ENCODE peak calls at places on chromosomes 11 and 22, in eight cellular contexts. W is A549, E is K562, H is endothelial cell of umbilical vein, G is H1, N is HCT116, Q is GM12878, C is HepG2. K is an unnamed sample.
A peak's percentile ranks its signal among the peaks of the same experiment; 100 is the strongest.

GRCh38 chr22:45531441-45531840 is 28.8 kb downstream of the FBLN1 start:
- DNase-seq in W (no peak), E (no peak), H (no peak), G (no peak), N (no peak), Q (no peak), C (no peak), K (no peak)

GRCh38 chr11:58958500-58958899 is 19.2 kb downstream of the GLYATL1 start:
- DNase-seq in W (peak; percentile 19), E (peak; percentile 58), H (peak; percentile 9), G (peak; percentile 1), N (peak; percentile 12), Q (peak; percentile 2), C (peak; percentile 23), K (peak; percentile 42)

GRCh38 chr11:43868852-43869567 is 11.6 kb upstream of the ALKBH3 start:
- DNase-seq in W (peak; percentile 10), E (peak; percentile 36), H (peak; percentile 13), G (no peak), N (no peak), Q (peak; percentile 84), C (peak; percentile 41), K (peak; percentile 95)

GRCh38 chr11:134795017-134795416 is 383.0 kb upstream of the B3GAT1 start:
- DNase-seq in W (no peak), E (no peak), H (no peak), G (no peak), N (no peak), Q (no peak), C (no peak), K (no peak)

GRCh38 chr22:37892566-37893338 is 13.3 kb upstream of the MICALL1 start:
- DNase-seq in W (no peak), E (no peak), H (no peak), G (no peak), N (no peak), Q (no peak), C (no peak), K (no peak)

GRCh38 chr11:64372802-64373597 is 14.0 kb downstream of the RPS6KA4 start:
- DNase-seq in W (peak; percentile 90), E (peak; percentile 95), H (no peak), G (no peak), N (peak; percentile 92), Q (no peak), C (peak; percentile 51), K (peak; percentile 39)

GRCh38 chr11:109085708-109086373 is 336.1 kb upstream of the C11orf87 start:
- DNase-seq in W (no peak), E (no peak), H (no peak), G (no peak), N (no peak), Q (no peak), C (no peak), K (no peak)

GRCh38 chr11:36500315-36500721 is 9.8 kb downstream of the TRAF6 start:
- DNase-seq in W (peak; percentile 66), E (no peak), H (peak; percentile 89), G (no peak), N (no peak), Q (no peak), C (no peak), K (peak; percentile 84)

GRCh38 chr22:24683671-24684070 is 80.7 kb downstream of the GGT1 start:
- DNase-seq in W (no peak), E (no peak), H (no peak), G (no peak), N (no peak), Q (no peak), C (no peak), K (no peak)

GRCh38 chr11:12119502-12119901 is 9.1 kb downstream of the MICAL2 start:
- DNase-seq in W (no peak), E (no peak), H (no peak), G (no peak), N (no peak), Q (no peak), C (no peak), K (no peak)

GRCh38 chr11:12118940-12119339 is 8.6 kb downstream of the MICAL2 start:
- DNase-seq in W (no peak), E (no peak), H (no peak), G (no peak), N (no peak), Q (no peak), C (no peak), K (peak; percentile 66)

GRCh38 chr11:12121011-12121410 is 10.6 kb downstream of the MICAL2 start:
- DNase-seq in W (no peak), E (no peak), H (no peak), G (no peak), N (no peak), Q (no peak), C (no peak), K (no peak)

GRCh38 chr11:12121504-12121903 is 11.1 kb downstream of the MICAL2 start:
- DNase-seq in W (no peak), E (no peak), H (no peak), G (no peak), N (no peak), Q (no peak), C (no peak), K (no peak)

DNA sequence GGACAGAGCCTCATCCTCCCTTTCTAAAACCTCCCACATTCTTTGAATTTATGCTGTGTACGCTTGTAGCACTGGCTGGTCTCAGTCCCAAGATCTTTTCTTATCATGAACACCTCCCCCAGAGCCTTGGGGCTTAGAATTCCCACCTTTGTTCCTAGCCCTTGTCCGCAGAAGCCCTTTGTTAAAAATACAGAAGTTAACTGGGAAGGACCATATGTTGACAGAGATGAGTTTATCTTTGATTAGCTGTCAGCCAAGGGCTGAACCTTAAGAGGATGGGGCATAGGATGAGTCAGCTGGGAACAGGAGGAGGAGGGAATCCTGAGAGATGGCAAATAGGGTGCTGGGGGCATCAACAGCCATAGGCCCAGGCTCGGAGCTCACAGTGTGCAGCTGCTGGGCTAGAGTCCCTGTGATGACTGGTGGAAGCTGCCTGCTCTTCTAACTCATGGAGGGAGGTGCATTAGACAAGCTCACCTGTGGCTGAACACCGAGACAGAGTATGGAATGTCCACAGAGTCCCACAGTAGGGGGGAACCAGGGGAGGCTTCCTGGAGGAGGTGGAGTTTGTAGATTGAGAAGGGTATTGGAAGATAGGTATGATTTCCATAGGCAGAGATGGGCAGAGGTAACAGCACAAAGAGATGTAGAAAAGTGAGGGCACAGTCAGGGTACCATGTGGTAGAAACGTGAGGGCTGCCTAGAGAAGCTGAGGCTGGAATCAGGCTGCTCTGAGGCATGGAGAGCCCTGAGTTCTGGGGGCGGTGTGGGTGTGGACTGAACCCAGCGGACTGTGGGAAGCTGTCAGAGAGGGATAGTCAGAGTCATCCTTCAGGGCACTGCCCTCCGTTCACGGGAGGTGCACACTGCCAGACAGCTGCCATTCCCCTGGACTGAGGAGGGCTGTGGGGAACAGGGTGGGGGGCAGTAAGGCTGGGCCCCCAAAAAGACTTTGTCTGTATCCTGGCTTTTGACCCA is 9.9 kb downstream of the MICAL2 start:
- DNase-seq in W (no peak), E (no peak), H (no peak), G (no peak), N (no peak), Q (no peak), C (peak; percentile 25), K (no peak)
- TF ChIP-seq POLR2A in W (no peak), E (no peak), H (no peak), G (no peak), N (no peak), Q (no peak), C (no peak), K (no peak)

DNA sequence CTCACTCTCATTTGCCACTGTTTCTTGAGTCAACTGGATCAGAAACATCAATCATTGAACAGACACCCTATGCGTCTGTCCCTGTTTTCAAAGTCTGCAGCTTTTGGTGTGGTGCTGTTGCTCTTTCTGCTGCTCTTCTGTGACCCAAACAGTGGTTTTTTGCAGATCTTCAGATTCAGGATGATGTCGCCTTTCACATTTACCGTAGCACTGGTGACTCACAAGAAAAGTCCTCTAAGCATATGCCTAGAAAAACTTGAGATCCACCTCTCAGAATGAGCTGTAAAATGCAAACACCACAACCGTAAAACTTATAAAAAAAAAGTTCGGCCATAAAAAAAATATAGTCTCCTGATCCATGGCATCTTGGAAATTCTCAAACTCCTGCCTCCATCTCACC is 400.4 kb downstream of the NTM start:
- DNase-seq in W (no peak), E (no peak), H (no peak), G (no peak), N (no peak), Q (no peak), C (no peak), K (no peak)
- TF ChIP-seq MAX in W (no peak), E (no peak), H (no peak), G (no peak), N (no peak), Q (no peak), C (no peak), K (no peak)

GRCh38 chr11:20023082-20023426 is 137.2 kb downstream of the DBX1 start:
- DNase-seq in W (no peak), E (no peak), H (no peak), G (no peak), N (no peak), Q (no peak), C (no peak), K (no peak)

GRCh38 chr11:20021212-20021611 is 139.1 kb downstream of the DBX1 start:
- DNase-seq in W (peak; percentile 53), E (no peak), H (no peak), G (no peak), N (no peak), Q (no peak), C (peak; percentile 72), K (no peak)

GRCh38 chr11:20020716-20021115 is 139.6 kb downstream of the DBX1 start:
- DNase-seq in W (no peak), E (no peak), H (no peak), G (no peak), N (no peak), Q (no peak), C (no peak), K (no peak)

GRCh38 chr11:20021771-20022362 is 138.4 kb downstream of the DBX1 start:
- DNase-seq in W (peak; percentile 73), E (no peak), H (no peak), G (no peak), N (no peak), Q (no peak), C (peak; percentile 61), K (no peak)

GRCh38 chr11:20022363-20023081 is 137.8 kb downstream of the DBX1 start:
- DNase-seq in W (peak; percentile 50), E (no peak), H (peak; percentile 90), G (no peak), N (no peak), Q (no peak), C (peak; percentile 79), K (no peak)
- TF ChIP-seq POLR2A in W (no peak), E (no peak), H (no peak), G (no peak), N (no peak), Q (no peak), C (peak; percentile 29), K (no peak)

DNA sequence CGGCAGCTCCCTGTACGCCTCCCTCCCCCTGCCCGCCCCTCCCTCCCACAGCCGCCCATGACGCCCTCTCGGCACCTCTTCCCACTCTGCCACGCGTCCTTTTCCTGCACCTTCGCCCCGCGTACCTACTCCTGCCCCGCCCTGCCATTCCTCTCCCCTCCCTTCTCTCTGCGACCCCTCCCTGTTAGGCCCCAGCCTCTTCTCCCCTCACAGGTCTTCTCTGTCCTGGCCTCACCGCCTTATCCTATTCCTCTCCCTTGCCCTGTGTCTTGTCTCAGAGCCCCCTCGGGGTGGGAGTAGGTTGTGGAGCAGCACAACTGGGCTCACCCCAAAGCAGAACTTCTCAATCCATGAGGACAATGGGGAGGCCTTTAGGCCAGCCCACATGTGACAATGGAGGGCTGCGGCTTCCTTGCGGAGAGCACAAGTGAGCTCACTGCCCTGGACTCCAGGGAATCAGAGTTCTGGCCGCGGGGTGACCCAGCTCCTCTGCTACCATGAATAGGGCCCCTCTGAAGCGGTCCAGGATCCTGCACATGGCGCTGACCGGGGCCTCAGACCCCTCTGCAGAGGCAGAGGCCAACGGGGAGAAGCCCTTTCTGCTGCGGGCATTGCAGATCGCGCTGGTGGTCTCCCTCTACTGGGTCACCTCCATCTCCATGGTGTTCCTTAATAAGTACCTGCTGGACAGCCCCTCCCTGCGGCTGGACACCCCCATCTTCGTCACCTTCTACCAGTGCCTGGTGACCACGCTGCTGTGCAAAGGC is 539 bp downstream of the SLC35C1 start:
- DNase-seq in W (peak; percentile 28), E (peak; percentile 41), H (peak; percentile 59), G (no peak), N (no peak), Q (no peak), C (peak; percentile 44), K (peak; percentile 60)
- TF ChIP-seq MAX in W (no peak), E (peak; percentile 70), H (no peak), G (no peak), N (no peak), Q (no peak), C (peak; percentile 56), K (peak; percentile 57)

K was measured in NB4.